ENCODE peak calls at places on chromosomes 2 and 18, in four cellular contexts. One of them, this sample, is unnamed. For H3K27me3, the result is how much of the 10 kb centered on the place peaks cover.

GRCh38 chr2:108637304-108637669 is 82.0 kb upstream of the RANBP2 start:
- DNase-seq in GM06990: peak
- DNase-seq in body of pancreas: peak
- DNase-seq in left ventricle myocardium inferior: peak
- DNase-seq in this sample: no peak

GRCh38 chr2:131026914-131027313 is 66.3 kb downstream of the FAM168B start:
- DNase-seq in GM06990: no peak
- DNase-seq in body of pancreas: no peak
- DNase-seq in left ventricle myocardium inferior: no peak
- DNase-seq in this sample: no peak

GRCh38 chr2:98140210-98140609 is 53.2 kb downstream of the VWA3B start:
- DNase-seq in GM06990: no peak
- DNase-seq in body of pancreas: no peak
- DNase-seq in left ventricle myocardium inferior: peak
- DNase-seq in this sample: no peak

GRCh38 chr18:69916412-69916811 is 31.3 kb downstream of the CD226 start:
- DNase-seq in GM06990: no peak
- DNase-seq in body of pancreas: no peak
- DNase-seq in left ventricle myocardium inferior: no peak
- DNase-seq in this sample: no peak

GRCh38 chr2:17506736-17507616 is 11.3 kb downstream of the RAD51AP2 start:
- DNase-seq in GM06990: no peak
- DNase-seq in body of pancreas: no peak
- DNase-seq in left ventricle myocardium inferior: no peak
- DNase-seq in this sample: no peak

GRCh38 chr2:12606472-12607000 is 110.2 kb upstream of the TRIB2 start:
- DNase-seq in GM06990: no peak
- DNase-seq in body of pancreas: no peak
- DNase-seq in left ventricle myocardium inferior: no peak
- DNase-seq in this sample: no peak

GRCh38 chr2:119821266-119821665 is 61.5 kb downstream of the PTPN4 start:
- DNase-seq in GM06990: no peak
- DNase-seq in body of pancreas: no peak
- DNase-seq in left ventricle myocardium inferior: no peak
- DNase-seq in this sample: no peak

GRCh38 chr18:79528296-79528695 is 132.6 kb downstream of the NFATC1 start:
- DNase-seq in GM06990: no peak
- DNase-seq in body of pancreas: peak
- DNase-seq in left ventricle myocardium inferior: no peak
- DNase-seq in this sample: no peak

GRCh38 chr2:199850718-199851498 is at the start of gene FTCDNL1:
- DNase-seq in GM06990: peak
- DNase-seq in body of pancreas: peak
- DNase-seq in left ventricle myocardium inferior: peak
- DNase-seq in this sample: peak

GRCh38 chr2:183070942-183071844 is 7.4 kb upstream of the DUSP19 start:
- DNase-seq in GM06990: no peak
- DNase-seq in body of pancreas: peak
- DNase-seq in left ventricle myocardium inferior: peak
- DNase-seq in this sample: no peak

GRCh38 chr2:71611247-71611646 is 157.9 kb downstream of the DYSF start:
- DNase-seq in GM06990: no peak
- DNase-seq in body of pancreas: no peak
- DNase-seq in left ventricle myocardium inferior: no peak
- DNase-seq in this sample: no peak

GRCh38 chr2:15223887-15224286 is 337.2 kb downstream of the NBAS start:
- DNase-seq in GM06990: no peak
- DNase-seq in body of pancreas: no peak
- DNase-seq in left ventricle myocardium inferior: no peak
- DNase-seq in this sample: no peak

GRCh38 chr2:46074501-46074900 is 222.7 kb upstream of the EPAS1 start:
- DNase-seq in GM06990: no peak
- DNase-seq in body of pancreas: no peak
- DNase-seq in left ventricle myocardium inferior: no peak
- DNase-seq in this sample: no peak

GRCh38 chr2:46076251-46076650 is 221.0 kb upstream of the EPAS1 start:
- DNase-seq in GM06990: no peak
- DNase-seq in body of pancreas: no peak
- DNase-seq in left ventricle myocardium inferior: no peak
- DNase-seq in this sample: no peak

GRCh38 chr2:46079996-46080560 is 217.1 kb upstream of the EPAS1 start:
- DNase-seq in GM06990: no peak
- DNase-seq in body of pancreas: no peak
- DNase-seq in left ventricle myocardium inferior: no peak
- DNase-seq in this sample: peak

GRCh38 chr2:46075848-46076247 is 221.4 kb upstream of the EPAS1 start:
- DNase-seq in GM06990: no peak
- DNase-seq in body of pancreas: no peak
- DNase-seq in left ventricle myocardium inferior: no peak
- DNase-seq in this sample: no peak

DNA sequence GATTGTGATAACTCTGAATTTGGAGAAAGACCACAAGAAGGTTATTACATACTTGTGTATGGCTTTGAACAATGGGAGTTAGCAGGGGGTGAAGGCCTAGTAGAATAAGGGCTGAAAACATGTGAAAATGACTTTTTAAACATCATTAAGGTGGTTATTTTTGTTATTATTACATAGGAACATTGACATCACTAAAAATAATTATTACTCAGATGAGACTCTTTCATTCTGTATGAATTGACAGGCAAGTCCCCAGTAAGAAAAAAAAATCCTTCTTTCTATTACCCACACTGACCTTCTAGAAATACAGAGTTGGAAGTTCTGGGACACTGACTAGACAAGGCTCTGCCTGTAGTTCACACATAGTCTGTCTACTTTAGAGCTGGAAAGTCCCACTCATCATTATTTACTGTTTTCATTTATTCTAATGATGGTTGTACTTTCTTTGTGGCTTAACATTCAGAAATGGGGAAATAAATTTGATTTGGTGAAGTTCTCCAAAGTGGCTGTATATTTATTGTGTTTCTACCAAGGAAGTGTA is 219.6 kb upstream of the EPAS1 start:
- DNase-seq in GM06990: no peak
- DNase-seq in body of pancreas: no peak
- DNase-seq in left ventricle myocardium inferior: no peak
- DNase-seq in this sample: no peak
- H3K27me3 ChIP-seq in GM06990: under half
- H3K27me3 ChIP-seq in body of pancreas: under half
- H3K27me3 ChIP-seq in left ventricle myocardium inferior: under half
- H3K27me3 ChIP-seq in this sample: under half

GRCh38 chr2:20660506-20660905 is 6.4 kb upstream of the GDF7 start:
- DNase-seq in GM06990: no peak
- DNase-seq in body of pancreas: no peak
- DNase-seq in left ventricle myocardium inferior: no peak
- DNase-seq in this sample: no peak

GRCh38 chr2:20664071-20664390 is 2.9 kb upstream of the GDF7 start:
- DNase-seq in GM06990: no peak
- DNase-seq in body of pancreas: no peak
- DNase-seq in left ventricle myocardium inferior: no peak
- DNase-seq in this sample: no peak

GRCh38 chr2:20661028-20661980 is 5.6 kb upstream of the GDF7 start:
- DNase-seq in GM06990: no peak
- DNase-seq in body of pancreas: peak
- DNase-seq in left ventricle myocardium inferior: no peak
- DNase-seq in this sample: peak

GRCh38 chr2:20663196-20664070 is 3.5 kb upstream of the GDF7 start:
- DNase-seq in GM06990: no peak
- DNase-seq in body of pancreas: no peak
- DNase-seq in left ventricle myocardium inferior: no peak
- DNase-seq in this sample: no peak

GRCh38 chr2:20661981-20662937 is 4.7 kb upstream of the GDF7 start:
- DNase-seq in GM06990: no peak
- DNase-seq in body of pancreas: no peak
- DNase-seq in left ventricle myocardium inferior: no peak
- DNase-seq in this sample: no peak
- H3K27me3 ChIP-seq in GM06990: under half
- H3K27me3 ChIP-seq in body of pancreas: under half
- H3K27me3 ChIP-seq in left ventricle myocardium inferior: half or more
- H3K27me3 ChIP-seq in this sample: under half

DNA sequence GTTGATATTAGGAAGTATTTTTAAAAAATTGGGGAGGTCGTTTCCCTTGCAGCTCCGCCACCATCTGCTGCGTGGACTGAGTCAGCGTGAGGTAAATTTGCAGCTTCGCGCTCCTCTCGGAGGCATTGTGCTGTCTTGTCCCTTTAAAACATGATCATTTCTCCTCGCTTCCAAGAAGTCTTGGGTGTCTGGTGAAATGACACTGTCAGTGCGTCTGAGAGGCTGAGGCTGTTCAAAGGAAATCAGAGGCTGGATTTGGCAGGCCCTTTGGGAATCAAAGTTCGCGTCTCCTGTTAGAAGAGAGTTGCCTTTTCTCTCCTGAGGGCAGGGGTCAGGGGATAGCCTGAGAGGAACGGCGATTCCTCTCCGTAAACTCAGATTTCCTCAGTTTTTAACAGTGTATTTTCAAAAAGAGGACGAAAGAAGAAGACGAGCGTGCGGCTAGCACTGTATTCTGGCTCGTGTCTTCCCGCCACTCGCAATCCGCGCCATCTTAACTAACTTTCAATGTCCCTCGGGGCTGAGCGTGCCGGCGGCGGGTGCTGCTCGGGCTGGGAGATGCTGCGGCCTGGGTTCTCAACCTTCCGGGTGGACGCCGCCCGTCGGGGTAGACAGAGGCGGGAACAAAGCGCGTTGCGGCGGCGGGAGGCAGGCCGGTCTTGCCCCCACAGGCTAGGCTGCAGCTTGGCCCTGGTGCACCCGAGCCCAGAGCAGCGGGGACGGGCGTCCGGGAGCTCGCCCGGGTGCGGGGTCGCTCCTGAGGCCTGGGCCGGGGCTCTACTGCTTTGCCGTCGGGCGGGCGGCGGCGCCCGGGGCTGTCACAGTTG is 11.5 kb downstream of the TBR1 start:
- DNase-seq in GM06990: no peak
- DNase-seq in body of pancreas: no peak
- DNase-seq in left ventricle myocardium inferior: no peak
- DNase-seq in this sample: no peak
- H3K27me3 ChIP-seq in GM06990: under half
- H3K27me3 ChIP-seq in body of pancreas: under half
- H3K27me3 ChIP-seq in left ventricle myocardium inferior: half or more
- H3K27me3 ChIP-seq in this sample: half or more

GRCh38 chr2:136113767-136114070 is 4.2 kb downstream of the CXCR4 start:
- DNase-seq in GM06990: no peak
- DNase-seq in body of pancreas: no peak
- DNase-seq in left ventricle myocardium inferior: no peak
- DNase-seq in this sample: no peak
- H3K27me3 ChIP-seq in GM06990: under half
- H3K27me3 ChIP-seq in body of pancreas: under half
- H3K27me3 ChIP-seq in left ventricle myocardium inferior: half or more
- H3K27me3 ChIP-seq in this sample: under half